ENCODE peak calls at places on chromosome 16, in seven cellular contexts. One of them, this sample, is unnamed. For H3K36me3, the result is how much of the 10 kb centered on the place peaks cover.

GRCh38 chr16:71537643-71538042 is 11.4 kb downstream of the CHST4 start:
- DNase-seq in CD8-positive, alpha-beta memory T cell: no peak
- DNase-seq in HAP-1: peak
- DNase-seq in hepatocyte: peak
- DNase-seq in A673: peak
- DNase-seq in ovary: no peak
- DNase-seq in GM23248: peak
- DNase-seq in this sample: no peak

GRCh38 chr16:31201511-31202401 is 804 bp downstream of the PYCARD start:
- DNase-seq in CD8-positive, alpha-beta memory T cell: peak
- DNase-seq in HAP-1: no peak
- DNase-seq in hepatocyte: peak
- DNase-seq in A673: no peak
- DNase-seq in ovary: peak
- DNase-seq in GM23248: peak
- DNase-seq in this sample: no peak

GRCh38 chr16:57462978-57463362 is 491 bp downstream of the POLR2C start:
- DNase-seq in CD8-positive, alpha-beta memory T cell: no peak
- DNase-seq in HAP-1: no peak
- DNase-seq in hepatocyte: no peak
- DNase-seq in A673: no peak
- DNase-seq in ovary: no peak
- DNase-seq in GM23248: peak
- DNase-seq in this sample: no peak

GRCh38 chr16:67886387-67886786 is 1.7 kb downstream of the NRN1L start:
- DNase-seq in CD8-positive, alpha-beta memory T cell: no peak
- DNase-seq in HAP-1: no peak
- DNase-seq in hepatocyte: no peak
- DNase-seq in A673: no peak
- DNase-seq in ovary: no peak
- DNase-seq in GM23248: no peak
- DNase-seq in this sample: no peak

GRCh38 chr16:23148513-23149266 is 562 bp downstream of the USP31 start:
- DNase-seq in CD8-positive, alpha-beta memory T cell: peak
- DNase-seq in HAP-1: no peak
- DNase-seq in hepatocyte: peak
- DNase-seq in A673: peak
- DNase-seq in ovary: peak
- DNase-seq in GM23248: peak
- DNase-seq in this sample: peak

GRCh38 chr16:53156516-53156915 is 101.7 kb downstream of the CHD9 start:
- DNase-seq in CD8-positive, alpha-beta memory T cell: no peak
- DNase-seq in HAP-1: no peak
- DNase-seq in hepatocyte: no peak
- DNase-seq in A673: no peak
- DNase-seq in ovary: no peak
- DNase-seq in GM23248: peak
- DNase-seq in this sample: no peak

GRCh38 chr16:24805484-24805883 is 40.3 kb upstream of the SLC5A11 start:
- DNase-seq in CD8-positive, alpha-beta memory T cell: no peak
- DNase-seq in HAP-1: no peak
- DNase-seq in hepatocyte: no peak
- DNase-seq in A673: no peak
- DNase-seq in ovary: no peak
- DNase-seq in GM23248: no peak
- DNase-seq in this sample: no peak

GRCh38 chr16:56932588-56933265 is 785 bp downstream of the HERPUD1 start:
- DNase-seq in CD8-positive, alpha-beta memory T cell: peak
- DNase-seq in HAP-1: peak
- DNase-seq in hepatocyte: peak
- DNase-seq in A673: peak
- DNase-seq in ovary: peak
- DNase-seq in GM23248: peak
- DNase-seq in this sample: peak

GRCh38 chr16:85391769-85392583 is 221.1 kb upstream of the GSE1 start:
- DNase-seq in CD8-positive, alpha-beta memory T cell: peak
- DNase-seq in HAP-1: no peak
- DNase-seq in hepatocyte: no peak
- DNase-seq in A673: no peak
- DNase-seq in ovary: peak
- DNase-seq in GM23248: peak
- DNase-seq in this sample: no peak

GRCh38 chr16:71626858-71627213 is 852 bp downstream of the MARVELD3 start:
- DNase-seq in CD8-positive, alpha-beta memory T cell: no peak
- DNase-seq in HAP-1: no peak
- DNase-seq in hepatocyte: peak
- DNase-seq in A673: no peak
- DNase-seq in ovary: peak
- DNase-seq in GM23248: peak
- DNase-seq in this sample: no peak

GRCh38 chr16:82660078-82660645 is 33.4 kb downstream of the CDH13 start:
- DNase-seq in CD8-positive, alpha-beta memory T cell: peak
- DNase-seq in HAP-1: no peak
- DNase-seq in hepatocyte: no peak
- DNase-seq in A673: peak
- DNase-seq in ovary: no peak
- DNase-seq in GM23248: peak
- DNase-seq in this sample: peak

GRCh38 chr16:58586340-58587030 is 43.1 kb downstream of the CNOT1 start:
- DNase-seq in CD8-positive, alpha-beta memory T cell: no peak
- DNase-seq in HAP-1: no peak
- DNase-seq in hepatocyte: no peak
- DNase-seq in A673: no peak
- DNase-seq in ovary: no peak
- DNase-seq in GM23248: no peak
- DNase-seq in this sample: no peak

GRCh38 chr16:77273-77806 is 685 bp upstream of the MPG start:
- DNase-seq in CD8-positive, alpha-beta memory T cell: peak
- DNase-seq in HAP-1: no peak
- DNase-seq in hepatocyte: peak
- DNase-seq in A673: peak
- DNase-seq in ovary: peak
- DNase-seq in GM23248: peak
- DNase-seq in this sample: peak

GRCh38 chr16:25064967-25065366 is 46.6 kb upstream of the LCMT1 start:
- DNase-seq in CD8-positive, alpha-beta memory T cell: no peak
- DNase-seq in HAP-1: no peak
- DNase-seq in hepatocyte: no peak
- DNase-seq in A673: no peak
- DNase-seq in ovary: no peak
- DNase-seq in GM23248: peak
- DNase-seq in this sample: no peak

GRCh38 chr16:11757671-11758545 is 15.3 kb upstream of the TXNDC11 start:
- DNase-seq in CD8-positive, alpha-beta memory T cell: no peak
- DNase-seq in HAP-1: peak
- DNase-seq in hepatocyte: peak
- DNase-seq in A673: no peak
- DNase-seq in ovary: no peak
- DNase-seq in GM23248: peak
- DNase-seq in this sample: no peak

GRCh38 chr16:28181557-28181914 is 30.2 kb downstream of the XPO6 start:
- DNase-seq in CD8-positive, alpha-beta memory T cell: no peak
- DNase-seq in HAP-1: no peak
- DNase-seq in hepatocyte: peak
- DNase-seq in A673: peak
- DNase-seq in ovary: no peak
- DNase-seq in GM23248: peak
- DNase-seq in this sample: peak

GRCh38 chr16:19188406-19188805 is 20.4 kb downstream of the SYT17 start:
- DNase-seq in CD8-positive, alpha-beta memory T cell: no peak
- DNase-seq in HAP-1: no peak
- DNase-seq in hepatocyte: no peak
- DNase-seq in A673: no peak
- DNase-seq in ovary: no peak
- DNase-seq in GM23248: no peak
- DNase-seq in this sample: no peak

GRCh38 chr16:85935957-85936760 is 37.2 kb downstream of the IRF8 start:
- DNase-seq in CD8-positive, alpha-beta memory T cell: peak
- DNase-seq in HAP-1: no peak
- DNase-seq in hepatocyte: no peak
- DNase-seq in A673: no peak
- DNase-seq in ovary: no peak
- DNase-seq in GM23248: no peak
- DNase-seq in this sample: no peak

GRCh38 chr16:18804540-18804939 is 3.2 kb upstream of the ARL6IP1 start:
- DNase-seq in CD8-positive, alpha-beta memory T cell: no peak
- DNase-seq in HAP-1: peak
- DNase-seq in hepatocyte: no peak
- DNase-seq in A673: peak
- DNase-seq in ovary: no peak
- DNase-seq in GM23248: no peak
- DNase-seq in this sample: no peak

GRCh38 chr16:4372578-4373355 is 1.1 kb downstream of the VASN start:
- DNase-seq in CD8-positive, alpha-beta memory T cell: no peak
- DNase-seq in HAP-1: no peak
- DNase-seq in hepatocyte: peak
- DNase-seq in A673: peak
- DNase-seq in ovary: peak
- DNase-seq in GM23248: peak
- DNase-seq in this sample: peak
- H3K4me3 ChIP-seq in CD8-positive, alpha-beta memory T cell: peak
- H3K4me3 ChIP-seq in HAP-1: no peak
- H3K4me3 ChIP-seq in hepatocyte: peak
- H3K4me3 ChIP-seq in A673: peak
- H3K4me3 ChIP-seq in ovary: peak
- H3K4me3 ChIP-seq in GM23248: peak
- H3K4me3 ChIP-seq in this sample: peak

DNA sequence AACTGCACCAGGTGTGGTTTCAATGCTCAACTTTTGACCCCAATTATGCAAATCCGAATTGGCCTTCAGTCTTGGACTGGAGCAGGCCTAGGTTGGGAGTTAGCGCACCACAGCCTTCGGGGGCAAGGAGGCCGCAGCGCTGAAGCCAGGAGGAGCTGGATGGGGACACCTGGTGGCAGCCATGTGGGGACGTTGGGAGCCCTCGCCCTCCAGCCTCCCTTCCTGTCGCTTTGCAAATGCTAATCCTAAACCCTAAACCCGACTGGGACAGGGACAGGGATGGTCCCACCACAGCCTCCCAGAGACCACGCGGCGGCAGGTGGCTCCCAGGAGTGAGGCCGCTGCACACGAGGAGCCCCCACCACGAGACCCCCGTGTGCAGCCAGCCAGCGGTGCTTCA is 58.7 kb downstream of the KLHDC4 start:
- DNase-seq in CD8-positive, alpha-beta memory T cell: no peak
- DNase-seq in HAP-1: no peak
- DNase-seq in hepatocyte: no peak
- DNase-seq in A673: no peak
- DNase-seq in ovary: no peak
- DNase-seq in GM23248: no peak
- DNase-seq in this sample: no peak
- H3K36me3 ChIP-seq in CD8-positive, alpha-beta memory T cell: under half
- H3K36me3 ChIP-seq in HAP-1: under half
- H3K36me3 ChIP-seq in hepatocyte: under half
- H3K36me3 ChIP-seq in A673: under half
- H3K36me3 ChIP-seq in ovary: under half
- H3K36me3 ChIP-seq in GM23248: under half
- H3K36me3 ChIP-seq in this sample: under half

GRCh38 chr16:75147968-75148310 is 385 bp upstream of the ZFP1 start:
- DNase-seq in CD8-positive, alpha-beta memory T cell: no peak
- DNase-seq in HAP-1: no peak
- DNase-seq in hepatocyte: no peak
- DNase-seq in A673: no peak
- DNase-seq in ovary: no peak
- DNase-seq in GM23248: no peak
- DNase-seq in this sample: no peak
- H3K4me3 ChIP-seq in CD8-positive, alpha-beta memory T cell: no peak
- H3K4me3 ChIP-seq in HAP-1: peak
- H3K4me3 ChIP-seq in hepatocyte: no peak
- H3K4me3 ChIP-seq in A673: peak
- H3K4me3 ChIP-seq in ovary: peak
- H3K4me3 ChIP-seq in GM23248: peak
- H3K4me3 ChIP-seq in this sample: peak

GRCh38 chr16:69118468-69118867 is 13.0 kb downstream of the HAS3 start:
- DNase-seq in CD8-positive, alpha-beta memory T cell: no peak
- DNase-seq in HAP-1: no peak
- DNase-seq in hepatocyte: no peak
- DNase-seq in A673: no peak
- DNase-seq in ovary: no peak
- DNase-seq in GM23248: no peak
- DNase-seq in this sample: no peak

GRCh38 chr16:69114976-69115355 is 9.5 kb downstream of the HAS3 start:
- DNase-seq in CD8-positive, alpha-beta memory T cell: no peak
- DNase-seq in HAP-1: no peak
- DNase-seq in hepatocyte: no peak
- DNase-seq in A673: no peak
- DNase-seq in ovary: no peak
- DNase-seq in GM23248: no peak
- DNase-seq in this sample: no peak

GRCh38 chr16:69115361-69115760 is 9.9 kb downstream of the HAS3 start:
- DNase-seq in CD8-positive, alpha-beta memory T cell: no peak
- DNase-seq in HAP-1: no peak
- DNase-seq in hepatocyte: no peak
- DNase-seq in A673: no peak
- DNase-seq in ovary: no peak
- DNase-seq in GM23248: no peak
- DNase-seq in this sample: no peak

GRCh38 chr16:69118994-69119393 is 13.4 kb downstream of the CHTF8 start:
- DNase-seq in CD8-positive, alpha-beta memory T cell: no peak
- DNase-seq in HAP-1: no peak
- DNase-seq in hepatocyte: no peak
- DNase-seq in A673: no peak
- DNase-seq in ovary: no peak
- DNase-seq in GM23248: no peak
- DNase-seq in this sample: no peak

DNA sequence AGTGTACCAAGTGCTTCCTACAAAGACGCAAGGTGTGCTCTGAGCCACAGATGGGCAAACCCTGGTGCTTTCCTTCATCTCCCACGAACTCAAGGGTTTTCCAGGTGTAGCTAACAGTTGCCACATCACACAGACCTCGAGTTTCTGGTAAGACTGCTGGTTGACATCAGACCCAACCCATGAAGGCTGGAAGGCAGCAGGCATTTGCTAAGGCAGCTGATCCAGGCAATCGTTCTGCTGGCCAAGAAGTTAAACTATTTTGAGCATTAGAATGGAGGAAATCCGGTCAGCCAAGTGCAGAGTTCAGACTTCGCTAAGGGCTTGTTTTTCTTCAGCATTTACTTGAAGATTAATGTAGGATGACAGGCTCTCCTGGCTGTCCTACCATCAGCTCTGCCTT is 11.5 kb downstream of the HAS3 start:
- DNase-seq in CD8-positive, alpha-beta memory T cell: no peak
- DNase-seq in HAP-1: no peak
- DNase-seq in hepatocyte: no peak
- DNase-seq in A673: no peak
- DNase-seq in ovary: no peak
- DNase-seq in GM23248: no peak
- DNase-seq in this sample: no peak
- H3K36me3 ChIP-seq in CD8-positive, alpha-beta memory T cell: under half
- H3K36me3 ChIP-seq in HAP-1: under half
- H3K36me3 ChIP-seq in hepatocyte: under half
- H3K36me3 ChIP-seq in A673: under half
- H3K36me3 ChIP-seq in ovary: under half
- H3K36me3 ChIP-seq in GM23248: under half
- H3K36me3 ChIP-seq in this sample: half or more

GRCh38 chr16:50718761-50719400 is 23.0 kb upstream of the CYLD start:
- DNase-seq in CD8-positive, alpha-beta memory T cell: no peak
- DNase-seq in HAP-1: no peak
- DNase-seq in hepatocyte: no peak
- DNase-seq in A673: no peak
- DNase-seq in ovary: no peak
- DNase-seq in GM23248: no peak
- DNase-seq in this sample: no peak
- H3K4me3 ChIP-seq in CD8-positive, alpha-beta memory T cell: no peak
- H3K4me3 ChIP-seq in HAP-1: no peak
- H3K4me3 ChIP-seq in hepatocyte: no peak
- H3K4me3 ChIP-seq in A673: no peak
- H3K4me3 ChIP-seq in ovary: no peak
- H3K4me3 ChIP-seq in GM23248: no peak
- H3K4me3 ChIP-seq in this sample: no peak